ENCODE peak calls at places on chromosomes 12 and 14, in six cellular contexts. P is breast epithelium, I is upper lobe of left lung, K is AG04450, R is GM20000, Y is astrocyte of the cerebellum. H is an unnamed sample.

GRCh38 chr14:68164723-68165122 is 345.1 kb downstream of the RAD51B start:
- DNase-seq in I (no peak), R (no peak), K (no peak), P (no peak), Y (no peak), H (no peak)

GRCh38 chr14:52711666-52712065 is 4.7 kb downstream of the PSMC6 start:
- DNase-seq in I (no peak), Y (no peak), P (no peak), K (no peak), R (no peak), H (no peak)

GRCh38 chr14:81990312-81990761 is 456.7 kb upstream of the SEL1L start:
- DNase-seq in Y (peak), K (peak), R (peak), P (no peak), I (no peak), H (peak)

GRCh38 chr14:35402323-35403084 is 2.0 kb downstream of the NFKBIA start:
- DNase-seq in R (no peak), P (no peak), Y (no peak), I (no peak), K (no peak), H (no peak)

GRCh38 chr14:87745507-87746118 is 247.4 kb downstream of the GALC start:
- DNase-seq in P (no peak), R (peak), I (no peak), Y (peak), K (no peak), H (no peak)

GRCh38 chr12:117071009-117071408 is 28.2 kb downstream of the TESC start:
- DNase-seq in I (no peak), R (no peak), P (no peak), K (no peak), Y (no peak), H (no peak)

GRCh38 chr12:68746572-68747180 is 700 bp downstream of the SLC35E3 start:
- DNase-seq in Y (peak), R (peak), K (peak), I (peak), P (peak), H (peak)

GRCh38 chr12:45938566-45938965 is 51.8 kb downstream of the SCAF11 start:
- DNase-seq in R (no peak), I (no peak), K (no peak), Y (no peak), P (no peak), H (no peak)

GRCh38 chr12:44313188-44313587 is 477.3 kb downstream of the TMEM117 start:
- DNase-seq in K (no peak), R (no peak), I (no peak), Y (no peak), P (no peak), H (no peak)

GRCh38 chr12:27424631-27425230 is 21.8 kb upstream of the SMCO2 start:
- DNase-seq in K (peak), I (no peak), R (peak), P (no peak), Y (peak), H (no peak)

GRCh38 chr12:6735448-6736191 is 11.8 kb downstream of the COPS7A start:
- DNase-seq in Y (no peak), P (peak), R (peak), K (no peak), I (peak), H (no peak)

GRCh38 chr12:67804168-67804567 is 155.6 kb downstream of the DYRK2 start:
- DNase-seq in P (no peak), K (no peak), Y (no peak), I (no peak), R (no peak), H (no peak)

GRCh38 chr14:52977798-52978197 is 26.9 kb upstream of the FERMT2 start:
- DNase-seq in R (no peak), I (no peak), Y (no peak), P (no peak), K (no peak), H (no peak)

GRCh38 chr12:131159660-131160059 is 206.0 kb downstream of the ADGRD1 start:
- DNase-seq in P (no peak), K (no peak), I (no peak), R (no peak), Y (no peak), H (no peak)

GRCh38 chr12:56450241-56450640 is 1.0 kb upstream of the TIMELESS start:
- DNase-seq in I (no peak), R (no peak), P (no peak), Y (no peak), K (no peak), H (no peak)

GRCh38 chr12:47378907-47379306 is 299.1 kb upstream of the AMIGO2 start:
- DNase-seq in K (no peak), R (no peak), Y (no peak), P (no peak), I (no peak), H (no peak)

GRCh38 chr12:63869656-63870055 is 25.2 kb downstream of the SRGAP1 start:
- DNase-seq in I (no peak), P (no peak), Y (no peak), K (no peak), R (no peak), H (no peak)

GRCh38 chr14:22024117-22024516 is 350.5 kb upstream of the OR4E1 start:
- DNase-seq in Y (no peak), R (no peak), K (no peak), P (no peak), I (no peak), H (no peak)

GRCh38 chr12:22164101-22164500 is 118.1 kb downstream of the CMAS start:
- DNase-seq in R (no peak), K (no peak), Y (no peak), I (no peak), P (no peak), H (no peak)

GRCh38 chr14:51442513-51443175 is 202.6 kb downstream of the TMX1 start:
- DNase-seq in Y (peak), R (no peak), I (no peak), P (no peak), K (peak), H (no peak)

GRCh38 chr12:44015333-44015941 is 179.6 kb downstream of the TMEM117 start:
- DNase-seq in K (peak), P (no peak), R (peak), I (no peak), Y (peak), H (no peak)

GRCh38 chr14:68312884-68313725 is 479.8 kb downstream of the ZFP36L1 start:
- DNase-seq in R (peak), I (no peak), P (no peak), Y (no peak), K (no peak), H (no peak)

GRCh38 chr14:89264196-89264800 is 152.7 kb downstream of the FOXN3 start:
- DNase-seq in P (no peak), Y (no peak), R (no peak), I (no peak), K (no peak), H (no peak)
- TF ChIP-seq CTCF in P (no peak), Y (no peak), R (no peak), I (no peak), K (no peak), H (no peak)

DNA sequence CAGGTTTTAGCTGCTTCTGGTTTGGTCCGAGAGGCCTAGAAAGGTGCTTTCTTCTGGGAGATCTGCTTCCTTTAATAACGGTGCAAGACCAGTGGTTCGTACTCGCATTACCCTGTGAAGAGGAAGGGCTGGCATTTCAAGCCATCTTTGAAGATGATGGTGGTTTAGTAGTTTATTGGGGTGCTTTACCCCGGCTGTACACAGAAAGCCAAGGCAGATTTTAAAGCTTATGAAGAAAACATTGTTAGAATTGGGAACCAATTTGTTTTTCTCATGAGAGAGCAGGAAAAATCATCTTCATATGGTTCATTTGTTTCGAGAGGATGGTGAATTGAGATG is 3.6 kb downstream of the CCND2 start:
- DNase-seq in P (no peak), R (no peak), K (no peak), I (no peak), Y (no peak), H (no peak)
- TF ChIP-seq CTCF in P (no peak), R (no peak), K (no peak), I (no peak), Y (no peak), H (peak)

DNA sequence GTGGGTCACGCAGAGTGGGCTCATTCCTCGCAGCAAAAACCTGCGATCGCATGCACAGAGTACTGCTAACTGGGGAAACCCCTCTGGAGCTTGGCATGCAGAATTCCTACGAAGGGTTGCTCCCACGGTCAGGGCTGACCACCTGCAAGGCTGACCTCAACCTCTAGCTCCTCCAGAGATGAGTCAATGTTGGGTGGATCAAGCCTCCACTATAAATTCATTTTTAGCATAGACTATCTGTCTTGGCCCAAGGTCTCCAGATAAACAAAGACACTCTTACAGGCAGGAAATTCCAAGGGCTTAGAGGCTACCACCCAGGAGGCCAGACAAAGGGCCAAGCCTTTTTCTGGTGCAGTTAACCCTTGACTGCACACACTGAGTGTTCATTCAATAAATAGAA is 296.5 kb downstream of the TMEM132D start:
- DNase-seq in Y (peak), P (no peak), K (no peak), I (no peak), R (no peak), H (no peak)
- TF ChIP-seq CTCF in Y (no peak), P (no peak), K (no peak), I (no peak), R (no peak), H (no peak)

DNA sequence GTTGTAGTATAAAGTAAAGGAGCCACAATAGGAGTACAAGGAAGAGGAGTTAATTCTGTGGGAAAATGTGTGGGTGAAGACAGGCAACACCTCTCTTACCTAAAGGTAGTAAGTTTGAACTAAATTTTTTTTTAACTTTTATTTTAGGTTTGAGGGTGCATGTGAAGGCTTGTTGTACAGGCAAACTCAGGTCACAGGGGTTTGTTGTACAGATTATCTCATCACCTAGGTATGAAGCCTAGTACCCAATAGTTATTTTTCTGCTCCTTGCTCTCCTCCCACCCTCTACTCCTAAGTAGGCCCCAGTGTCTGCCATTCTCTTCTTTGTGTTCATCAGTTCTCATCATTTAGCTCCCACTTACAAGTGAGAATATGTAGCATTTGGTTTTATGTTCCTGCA is 70.5 kb downstream of the DNAI7 start:
- DNase-seq in P (no peak), I (no peak), Y (no peak), K (no peak), R (no peak), H (no peak)
- TF ChIP-seq CTCF in P (no peak), I (no peak), Y (no peak), K (no peak), R (no peak), H (no peak)

GRCh38 chr14:94180655-94181271 is 6.6 kb downstream of the PPP4R4 start:
- DNase-seq in R (peak), I (no peak), K (no peak), P (no peak), Y (peak), H (no peak)

GRCh38 chr14:94175403-94176146 is 1.5 kb downstream of the PPP4R4 start:
- DNase-seq in R (no peak), P (no peak), I (no peak), Y (no peak), K (no peak), H (no peak)

GRCh38 chr14:94176808-94177207 is 2.7 kb downstream of the PPP4R4 start:
- DNase-seq in Y (no peak), I (no peak), R (no peak), K (no peak), P (no peak), H (no peak)

GRCh38 chr14:94179244-94179643 is 5.1 kb downstream of the PPP4R4 start:
- DNase-seq in P (no peak), K (no peak), R (no peak), Y (no peak), I (no peak), H (no peak)

GRCh38 chr14:94177806-94178205 is 3.7 kb downstream of the PPP4R4 start:
- DNase-seq in Y (no peak), R (no peak), P (no peak), K (no peak), I (no peak), H (no peak)
- TF ChIP-seq CTCF in Y (no peak), R (no peak), P (no peak), K (no peak), I (no peak), H (no peak)

DNA sequence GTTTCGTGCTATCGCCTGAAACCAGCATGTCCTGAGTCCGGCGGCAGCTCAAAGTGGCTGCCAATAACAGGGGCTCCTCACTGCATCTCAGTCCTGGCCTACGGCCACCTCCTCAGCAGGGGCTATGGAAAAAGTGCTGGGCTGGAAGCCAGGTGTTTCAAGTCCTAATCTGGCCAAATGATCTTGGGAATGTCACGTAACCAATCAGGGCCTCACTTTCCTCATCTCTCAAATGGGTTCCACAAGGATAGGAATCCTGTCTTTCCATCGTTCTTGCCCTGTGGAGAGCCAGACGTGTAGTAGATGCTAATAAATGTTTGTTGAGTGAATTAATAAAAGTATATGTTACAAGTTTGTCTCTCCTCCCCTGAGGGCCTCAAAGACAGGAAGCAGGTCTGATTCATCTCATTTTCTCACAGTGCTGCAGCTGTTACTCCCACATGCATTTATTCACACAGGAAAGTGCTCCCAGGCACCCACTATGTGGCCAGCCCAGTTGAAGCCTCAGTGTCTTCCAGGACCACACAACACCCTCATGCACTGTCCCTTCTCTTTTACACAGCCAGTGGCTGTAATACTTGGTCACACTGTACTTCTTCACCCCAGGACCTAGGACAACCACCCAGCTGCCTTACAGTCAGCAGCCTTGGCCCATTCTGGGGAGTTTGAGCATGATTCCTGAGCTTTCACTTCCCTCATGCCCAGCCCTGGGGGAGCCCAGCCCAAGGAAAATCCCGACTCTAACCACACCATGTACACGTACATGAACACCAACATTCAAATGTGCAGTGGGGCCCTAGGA is 5.0 kb downstream of the CMKLR1 start:
- DNase-seq in I (peak), P (no peak), Y (no peak), R (peak), K (no peak), H (no peak)
- TF ChIP-seq CTCF in I (no peak), P (no peak), Y (no peak), R (no peak), K (no peak), H (no peak)

GRCh38 chr12:108854055-108854452 is 3.3 kb downstream of the SSH1 start:
- DNase-seq in K (peak), P (no peak), Y (peak), I (peak), R (no peak), H (no peak)
- TF ChIP-seq CTCF in K (peak), P (no peak), Y (peak), I (peak), R (no peak), H (no peak)

GRCh38 chr12:122205590-122205925 is 2.0 kb downstream of the B3GNT4 start:
- DNase-seq in I (no peak), Y (no peak), K (no peak), P (peak), R (no peak), H (no peak)

GRCh38 chr12:122203301-122203967 is at the start of gene B3GNT4:
- DNase-seq in R (peak), Y (no peak), P (peak), K (no peak), I (peak), H (no peak)

GRCh38 chr12:122203968-122204828 is 689 bp downstream of the B3GNT4 start:
- DNase-seq in P (peak), I (no peak), R (peak), Y (no peak), K (no peak), H (no peak)

GRCh38 chr12:122206111-122206881 is 2.8 kb downstream of the B3GNT4 start:
- DNase-seq in K (no peak), R (no peak), P (peak), I (no peak), Y (no peak), H (no peak)

GRCh38 chr12:122204829-122205589 is 1.5 kb downstream of the B3GNT4 start:
- DNase-seq in P (peak), I (no peak), R (no peak), Y (no peak), K (no peak), H (no peak)
- TF ChIP-seq CTCF in P (no peak), I (no peak), R (no peak), Y (no peak), K (no peak), H (no peak)

H was measured in mesothelial cell of epicardium.